ENCODE peak calls at places on chromosomes 5 and 9, in six cellular contexts. M is heart left ventricle, F is PC-3, I is WTC11, O is AG04449, P is HepG2. Z is an unnamed sample.
A peak's percentile ranks its signal among the peaks of the same experiment; 100 is the strongest.

GRCh38 chr5:167489202-167489601 is 802.2 kb upstream of the WWC1 start:
- DNase-seq in P (no peak), F (no peak), M (no peak), O (no peak), I (no peak), Z (no peak)

GRCh38 chr9:98801562-98801961 is 5.2 kb upstream of the ANKS6 start:
- DNase-seq in F (no peak), O (no peak), P (no peak), M (no peak), I (no peak), Z (no peak)

GRCh38 chr9:12889402-12890106 is 114.7 kb downstream of the LURAP1L start:
- DNase-seq in F (no peak), I (no peak), O (no peak), M (no peak), P (no peak), Z (no peak)

GRCh38 chr9:92278117-92278516 is 15.4 kb downstream of the IARS1 start:
- DNase-seq in M (no peak), O (peak; percentile 41), I (no peak), P (no peak), F (peak; percentile 10), Z (peak; percentile 38)

GRCh38 chr9:80873861-80874260 is 815.5 kb downstream of the TLE1 start:
- DNase-seq in O (peak; percentile 62), F (peak; percentile 37), P (no peak), I (no peak), M (no peak), Z (peak; percentile 22)

GRCh38 chr9:95499847-95500246 is 16.9 kb downstream of the PTCH1 start:
- DNase-seq in F (no peak), P (peak; percentile 32), I (no peak), O (no peak), M (no peak), Z (peak; percentile 29)

GRCh38 chr9:125296843-125297372 is 35.3 kb downstream of the GAPVD1 start:
- DNase-seq in P (peak; percentile 95), M (no peak), O (no peak), F (peak; percentile 86), I (no peak), Z (no peak)

GRCh38 chr9:34328500-34328982 is 527 bp downstream of the KIF24 start:
- DNase-seq in P (no peak), O (no peak), M (no peak), I (no peak), F (peak; percentile 29), Z (no peak)

GRCh38 chr9:124852829-124853531 is at the start of gene WDR38:
- DNase-seq in F (peak; percentile 74), I (peak; percentile 80), O (no peak), P (peak; percentile 77), M (peak; percentile 86), Z (peak; percentile 18)

GRCh38 chr9:21559402-21560280 is 77.5 kb upstream of the IFNE start:
- DNase-seq in M (peak; percentile 27), F (peak; percentile 82), P (no peak), I (peak; percentile 80), O (no peak), Z (no peak)

GRCh38 chr5:1542755-1543154 is 19.0 kb upstream of the LPCAT1 start:
- DNase-seq in F (peak; percentile 98), O (no peak), I (no peak), P (no peak), M (peak; percentile 74), Z (peak; percentile 16)

GRCh38 chr9:26361010-26361409 is 531.6 kb downstream of the CAAP1 start:
- DNase-seq in O (no peak), P (no peak), F (no peak), M (no peak), I (no peak), Z (no peak)

GRCh38 chr5:23260621-23261020 is 246.8 kb upstream of the PRDM9 start:
- DNase-seq in P (no peak), I (no peak), O (no peak), M (no peak), F (no peak), Z (no peak)

GRCh38 chr9:126618590-126619335 is 5.0 kb downstream of the LMX1B start:
- DNase-seq in O (no peak), M (peak; percentile 9), P (no peak), I (peak; percentile 51), F (no peak), Z (no peak)

GRCh38 chr5:143064207-143064606 is 294.0 kb downstream of the ARHGAP26 start:
- DNase-seq in M (no peak), P (no peak), O (no peak), F (peak; percentile 35), I (no peak), Z (no peak)

GRCh38 chr5:136749016-136749415 is 383.7 kb upstream of the TRPC7 start:
- DNase-seq in M (no peak), I (no peak), O (no peak), P (no peak), F (peak; percentile 15), Z (no peak)

GRCh38 chr5:10724799-10725507 is 36.1 kb downstream of the DAP start:
- DNase-seq in P (peak; percentile 76), F (peak; percentile 100), I (peak; percentile 24), M (peak; percentile 74), O (no peak), Z (no peak)

GRCh38 chr5:111010783-111011182 is 60.7 kb upstream of the TSLP start:
- DNase-seq in P (no peak), O (no peak), I (no peak), M (no peak), F (no peak), Z (no peak)

GRCh38 chr5:152595327-152595890 is 190.3 kb upstream of the NMUR2 start:
- DNase-seq in M (no peak), I (no peak), P (no peak), O (no peak), F (no peak), Z (no peak)

GRCh38 chr5:76813982-76814562 is 4.8 kb upstream of the F2RL1 start:
- DNase-seq in F (peak; percentile 90), O (no peak), P (peak; percentile 43), I (no peak), M (no peak), Z (no peak)

GRCh38 chr5:16489322-16489791 is 23.8 kb upstream of the ZNF622 start:
- DNase-seq in O (peak; percentile 14), F (peak; percentile 84), M (no peak), I (no peak), P (peak; percentile 30), Z (peak; percentile 25)

DNA sequence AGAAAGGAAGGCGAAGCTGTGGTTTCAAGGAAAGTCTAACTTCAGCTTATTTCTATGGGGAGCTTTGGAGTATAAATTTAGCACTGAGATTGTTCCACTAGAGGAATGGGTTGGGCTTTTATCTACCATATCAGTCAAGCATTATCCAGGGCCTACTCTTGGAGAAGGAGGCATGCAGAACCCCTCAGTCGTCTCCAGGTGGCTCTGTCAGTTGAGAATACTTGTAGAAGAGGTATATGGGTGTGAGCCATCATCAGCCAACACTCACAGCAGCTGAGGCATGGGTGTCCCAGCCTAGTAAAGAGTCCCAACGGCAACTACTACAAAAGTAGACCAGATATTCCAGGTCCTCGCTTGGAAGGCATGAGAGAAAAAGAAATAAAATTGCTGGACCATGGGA is 548.5 kb upstream of the GRAMD2B start:
- DNase-seq in F (peak; percentile 22), O (no peak), I (peak; percentile 24), M (no peak), P (no peak), Z (no peak)
- TF ChIP-seq CTCF in F (peak; percentile 16), O (no peak), I (no peak), M (no peak), P (no peak), Z (no peak)

GRCh38 chr5:168898261-168898911 is 319.2 kb upstream of the PANK3 start:
- DNase-seq in M (no peak), O (no peak), P (no peak), F (no peak), I (no peak), Z (no peak)
- TF ChIP-seq CTCF in M (no peak), O (no peak), P (no peak), F (no peak), I (no peak), Z (no peak)

GRCh38 chr9:130862747-130863146 is 27.7 kb downstream of the ABL1 start:
- DNase-seq in I (no peak), P (no peak), F (no peak), M (no peak), O (no peak), Z (no peak)

GRCh38 chr9:130861372-130862180 is 26.5 kb downstream of the ABL1 start:
- DNase-seq in I (no peak), O (no peak), M (no peak), P (no peak), F (no peak), Z (no peak)

GRCh38 chr9:130862217-130862616 is 27.2 kb downstream of the ABL1 start:
- DNase-seq in O (no peak), P (no peak), F (no peak), I (no peak), M (no peak), Z (no peak)

GRCh38 chr9:130858734-130859705 is 24.0 kb downstream of the ABL1 start:
- DNase-seq in M (no peak), F (no peak), O (no peak), P (no peak), I (no peak), Z (no peak)

GRCh38 chr9:130860458-130861316 is 25.6 kb downstream of the ABL1 start:
- DNase-seq in O (peak; percentile 95), I (no peak), F (no peak), P (no peak), M (peak; percentile 91), Z (peak; percentile 85)
- TF ChIP-seq CTCF in O (peak; percentile 54), I (no peak), F (no peak), P (no peak), M (peak; percentile 55), Z (peak; percentile 47)

DNA sequence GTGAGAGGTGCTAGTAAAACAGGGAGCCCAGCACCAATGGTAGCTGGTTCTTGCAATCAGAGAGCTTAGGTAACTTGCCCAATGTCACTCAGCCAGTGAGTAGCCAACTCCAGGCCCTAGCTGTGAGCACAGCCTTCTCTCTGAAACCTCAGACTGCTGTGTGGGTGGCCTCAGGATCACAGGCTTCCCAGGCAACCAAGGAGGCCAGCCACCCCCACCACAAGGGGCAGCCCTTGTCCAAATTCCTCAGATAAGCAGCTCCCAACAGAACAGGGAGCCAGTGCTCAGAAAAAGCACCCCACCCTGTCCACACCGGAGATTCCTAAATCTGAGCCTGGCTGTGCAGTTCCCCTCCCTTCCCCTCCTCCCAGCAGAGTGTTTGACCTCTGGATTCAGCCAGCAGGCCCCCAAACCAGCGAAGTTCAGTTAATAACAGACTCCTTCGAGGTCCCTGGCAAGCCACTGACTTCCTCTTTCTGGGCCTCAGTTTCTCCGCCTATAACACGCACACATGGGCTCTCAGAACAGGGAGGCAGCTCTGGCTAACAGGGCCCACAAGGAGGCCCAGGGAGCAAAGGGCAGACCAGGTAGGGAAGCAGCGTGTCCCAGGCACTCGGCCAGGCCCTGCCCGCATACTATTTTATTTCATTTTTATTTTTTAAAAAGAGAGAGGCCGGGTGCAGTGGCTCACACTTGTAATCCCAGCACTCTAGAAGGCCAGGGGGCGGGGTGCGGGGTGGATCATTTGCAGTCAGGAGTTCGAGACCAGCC is 2.7 kb downstream of the EEIG1 start:
- DNase-seq in I (peak; percentile 49), F (peak; percentile 36), P (no peak), M (peak; percentile 78), O (peak; percentile 19), Z (peak; percentile 74)
- TF ChIP-seq CTCF in I (no peak), F (peak; percentile 7), P (no peak), M (peak; percentile 8), O (peak; percentile 25), Z (peak; percentile 23)

GRCh38 chr9:89310486-89311345 is at the start of gene CKS2:
- DNase-seq in I (peak; percentile 99), M (peak; percentile 100), O (peak; percentile 99), F (peak; percentile 99), P (peak; percentile 99), Z (peak; percentile 100)
- TF ChIP-seq CTCF in I (no peak), M (no peak), O (peak; percentile 1), F (no peak), P (peak; percentile 27), Z (no peak)

GRCh38 chr9:130640681-130641080 is 23.7 kb upstream of the PRDM12 start:
- DNase-seq in F (no peak), P (no peak), I (peak; percentile 41), M (no peak), O (no peak), Z (no peak)
- TF ChIP-seq CTCF in F (no peak), P (peak; percentile 36), I (no peak), M (no peak), O (no peak), Z (no peak)